ENCODE peak calls at places on chromosomes 4 and X, in four cellular contexts. One of them, this sample, is unnamed.

GRCh38 chr4:100170986-100171385 is 19.3 kb downstream of the DDIT4L start:
- DNase-seq in H1: no peak
- DNase-seq in IMR-90: no peak
- DNase-seq in H9: no peak
- DNase-seq in this sample: no peak

GRCh38 chrX:70219938-70220764 is 14.3 kb upstream of the AWAT1 start:
- DNase-seq in IMR-90: peak; percentile 1
- DNase-seq in H1: no peak
- DNase-seq in H9: no peak
- DNase-seq in this sample: peak; percentile 18

GRCh38 chr4:138439143-138439581 is 197.0 kb upstream of the SLC7A11 start:
- DNase-seq in H1: no peak
- DNase-seq in IMR-90: peak; percentile 4
- DNase-seq in H9: no peak
- DNase-seq in this sample: no peak

GRCh38 chr4:38400946-38401345 is 263.1 kb upstream of the KLF3 start:
- DNase-seq in H1: no peak
- DNase-seq in H9: no peak
- DNase-seq in IMR-90: no peak
- DNase-seq in this sample: no peak

GRCh38 chr4:42954925-42955669 is 62.6 kb downstream of the GRXCR1 start:
- DNase-seq in H1: no peak
- DNase-seq in IMR-90: no peak
- DNase-seq in H9: no peak
- DNase-seq in this sample: no peak

GRCh38 chr4:150010525-150011126 is 67.6 kb upstream of the DCLK2 start:
- DNase-seq in IMR-90: peak; percentile 72
- DNase-seq in H9: peak; percentile 43
- DNase-seq in H1: no peak
- DNase-seq in this sample: peak; percentile 82

GRCh38 chr4:151940290-151940689 is 179.5 kb upstream of the GATB start:
- DNase-seq in IMR-90: no peak
- DNase-seq in H9: no peak
- DNase-seq in H1: no peak
- DNase-seq in this sample: no peak

GRCh38 chr4:150173420-150173819 is 95.2 kb downstream of the DCLK2 start:
- DNase-seq in IMR-90: no peak
- DNase-seq in H1: no peak
- DNase-seq in H9: no peak
- DNase-seq in this sample: no peak

GRCh38 chr4:138673053-138673452 is 342.5 kb upstream of the NOCT start:
- DNase-seq in H9: no peak
- DNase-seq in H1: no peak
- DNase-seq in IMR-90: peak; percentile 15
- DNase-seq in this sample: no peak

GRCh38 chr4:151029537-151029936 is 14.5 kb upstream of the LRBA start:
- DNase-seq in H9: no peak
- DNase-seq in H1: no peak
- DNase-seq in IMR-90: no peak
- DNase-seq in this sample: no peak

GRCh38 chr4:187999406-187999932 is 3.9 kb downstream of the ZFP42 start:
- DNase-seq in H1: no peak
- DNase-seq in IMR-90: peak; percentile 18
- DNase-seq in H9: no peak
- DNase-seq in this sample: no peak

GRCh38 chrX:107851215-107851614 is 25.5 kb downstream of the MID2 start:
- DNase-seq in H9: no peak
- DNase-seq in IMR-90: no peak
- DNase-seq in H1: no peak
- DNase-seq in this sample: no peak

GRCh38 chr4:680565-680930 is 6.2 kb downstream of the MYL5 start:
- DNase-seq in H1: no peak
- DNase-seq in IMR-90: no peak
- DNase-seq in H9: peak; percentile 53
- DNase-seq in this sample: no peak

GRCh38 chr4:679571-680083 is 5.3 kb downstream of the MYL5 start:
- DNase-seq in H9: no peak
- DNase-seq in H1: no peak
- DNase-seq in IMR-90: no peak
- DNase-seq in this sample: no peak

GRCh38 chr4:680091-680490 is 5.7 kb downstream of the MYL5 start:
- DNase-seq in H9: peak; percentile 28
- DNase-seq in H1: no peak
- DNase-seq in IMR-90: no peak
- DNase-seq in this sample: no peak

GRCh38 chr4:681736-682451 is 7.1 kb downstream of the SLC49A3 start:
- DNase-seq in H9: peak; percentile 70
- DNase-seq in IMR-90: no peak
- DNase-seq in H1: no peak
- DNase-seq in this sample: no peak

GRCh38 chr4:680931-681645 is 6.7 kb downstream of the MYL5 start:
- DNase-seq in H9: peak; percentile 77
- DNase-seq in H1: no peak
- DNase-seq in IMR-90: no peak
- DNase-seq in this sample: peak; percentile 78
- H2BK15ac ChIP-seq in H9: no peak overlapping the region
- H2BK15ac ChIP-seq in H1: no peak overlapping the region
- H2BK15ac ChIP-seq in IMR-90: no peak overlapping the region
- H2BK15ac ChIP-seq in this sample: no peak overlapping the region

DNA sequence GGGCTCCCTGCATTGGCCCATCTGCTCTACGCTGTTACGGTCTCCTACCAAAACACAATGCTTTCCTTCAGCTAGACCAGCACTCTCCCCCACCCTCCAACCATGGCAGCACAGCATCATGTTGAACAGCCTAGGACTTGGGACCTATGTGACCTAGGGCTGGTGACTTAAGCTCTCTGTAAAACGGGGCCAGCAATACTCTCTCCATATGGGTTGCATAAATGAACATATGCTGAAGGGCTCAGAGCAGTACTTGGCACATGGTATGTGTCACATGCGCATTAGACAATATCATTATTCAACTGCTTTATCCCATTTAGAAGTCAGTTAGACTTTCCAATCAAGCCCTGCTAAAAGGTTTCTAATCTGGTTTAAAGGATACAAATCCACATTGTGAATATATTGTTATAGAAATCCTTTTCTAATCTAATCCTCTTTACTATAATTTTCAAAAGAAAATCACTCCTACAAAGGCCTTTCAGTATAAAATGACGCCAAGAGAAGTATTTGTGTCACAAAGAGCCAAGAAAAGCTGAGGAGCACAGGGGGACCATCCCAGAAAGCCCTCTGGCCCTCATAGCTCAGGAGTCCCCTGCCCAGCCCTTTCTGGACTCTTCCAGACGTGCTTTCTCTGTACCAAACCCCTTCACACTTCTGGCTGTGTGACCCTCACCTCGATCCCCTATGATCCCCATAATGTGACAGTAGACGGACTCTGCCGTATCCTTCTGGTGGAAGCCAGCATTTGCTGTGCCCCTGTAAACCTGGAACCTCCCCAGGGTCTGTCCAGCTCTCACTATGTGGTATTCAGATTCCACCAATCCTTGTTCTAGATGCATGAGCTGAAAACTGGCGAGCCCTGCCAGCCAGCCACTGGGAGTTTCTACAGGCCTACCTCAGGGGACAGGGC is 42.3 kb downstream of the NSG1 start:
- DNase-seq in IMR-90: no peak
- DNase-seq in H1: no peak
- DNase-seq in H9: no peak
- DNase-seq in this sample: no peak
- H3K56ac ChIP-seq in IMR-90: no peak overlapping the region
- H3K56ac ChIP-seq in H1: no peak overlapping the region
- H3K56ac ChIP-seq in H9: no peak overlapping the region
- H3K56ac ChIP-seq in this sample: no peak overlapping the region

DNA sequence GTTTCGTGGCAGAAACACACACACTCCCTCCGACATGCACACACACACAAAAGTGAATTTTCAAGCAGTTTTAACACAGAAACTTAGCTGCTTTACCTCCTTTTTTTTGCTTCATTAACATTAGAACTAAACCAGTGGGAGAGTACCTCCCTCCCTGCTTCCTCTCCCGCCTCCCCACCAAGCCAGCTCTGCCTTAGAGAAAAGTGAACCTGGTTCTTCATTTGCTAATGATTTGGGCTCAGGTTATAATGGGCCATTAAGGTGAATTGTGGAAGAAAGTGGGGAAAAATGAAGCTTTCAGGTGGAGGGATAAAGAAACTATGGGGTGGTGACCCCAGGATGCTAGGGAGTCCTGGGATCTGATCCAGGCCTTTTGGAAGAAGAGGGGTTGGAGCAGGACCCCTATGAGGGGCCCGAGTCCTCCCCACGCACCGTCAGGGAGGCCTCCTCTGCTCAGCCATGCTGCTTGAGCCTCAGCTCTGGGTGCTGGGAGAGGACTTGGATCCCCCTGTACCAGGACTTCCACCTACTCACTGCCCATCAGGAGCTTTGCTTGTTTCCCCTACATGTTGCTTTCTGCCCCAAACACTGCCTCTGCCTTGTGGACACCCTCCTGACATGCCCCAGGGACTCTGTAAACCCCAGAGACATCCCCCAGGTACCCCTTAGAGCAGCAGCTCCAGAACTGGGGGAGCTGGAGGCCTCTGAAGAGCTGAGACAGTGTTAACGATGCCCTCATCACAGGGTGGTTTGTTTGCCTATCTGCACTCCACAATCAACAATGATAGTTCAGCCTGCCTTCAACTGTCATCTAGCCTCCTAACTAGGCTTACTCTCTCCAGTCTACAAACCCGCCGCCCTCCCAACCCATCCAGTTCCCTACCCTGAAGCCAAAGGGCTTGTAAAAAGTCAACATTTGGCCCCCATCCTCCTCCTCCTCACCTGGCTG is 6.5 kb upstream of the JADE1 start:
- DNase-seq in H1: no peak
- DNase-seq in IMR-90: no peak
- DNase-seq in H9: peak; percentile 74
- DNase-seq in this sample: no peak
- H2BK15ac ChIP-seq in H1: no peak overlapping the region
- H2BK15ac ChIP-seq in IMR-90: no peak overlapping the region
- H2BK15ac ChIP-seq in H9: no peak overlapping the region
- H2BK15ac ChIP-seq in this sample: no peak overlapping the region

GRCh38 chr4:110963621-110964020 is 340.7 kb upstream of the PITX2 start:
- DNase-seq in IMR-90: no peak
- DNase-seq in H9: no peak
- DNase-seq in H1: no peak
- DNase-seq in this sample: no peak
- H3K56ac ChIP-seq in IMR-90: no peak overlapping the region
- H3K56ac ChIP-seq in H9: no peak overlapping the region
- H3K56ac ChIP-seq in H1: no peak overlapping the region
- H3K56ac ChIP-seq in this sample: no peak overlapping the region

GRCh38 chr4:3835527-3836040 is 69.4 kb downstream of the ADRA2C start:
- DNase-seq in H1: no peak
- DNase-seq in IMR-90: no peak
- DNase-seq in H9: no peak
- DNase-seq in this sample: no peak

GRCh38 chr4:3833326-3833989 is 67.3 kb downstream of the ADRA2C start:
- DNase-seq in H9: no peak
- DNase-seq in H1: no peak
- DNase-seq in IMR-90: no peak
- DNase-seq in this sample: no peak

GRCh38 chr4:3836041-3836801 is 70.0 kb downstream of the ADRA2C start:
- DNase-seq in H9: peak; percentile 74
- DNase-seq in H1: no peak
- DNase-seq in IMR-90: no peak
- DNase-seq in this sample: peak; percentile 82

GRCh38 chr4:3834186-3834920 is 68.2 kb downstream of the ADRA2C start:
- DNase-seq in H1: no peak
- DNase-seq in H9: no peak
- DNase-seq in IMR-90: no peak
- DNase-seq in this sample: no peak

DNA sequence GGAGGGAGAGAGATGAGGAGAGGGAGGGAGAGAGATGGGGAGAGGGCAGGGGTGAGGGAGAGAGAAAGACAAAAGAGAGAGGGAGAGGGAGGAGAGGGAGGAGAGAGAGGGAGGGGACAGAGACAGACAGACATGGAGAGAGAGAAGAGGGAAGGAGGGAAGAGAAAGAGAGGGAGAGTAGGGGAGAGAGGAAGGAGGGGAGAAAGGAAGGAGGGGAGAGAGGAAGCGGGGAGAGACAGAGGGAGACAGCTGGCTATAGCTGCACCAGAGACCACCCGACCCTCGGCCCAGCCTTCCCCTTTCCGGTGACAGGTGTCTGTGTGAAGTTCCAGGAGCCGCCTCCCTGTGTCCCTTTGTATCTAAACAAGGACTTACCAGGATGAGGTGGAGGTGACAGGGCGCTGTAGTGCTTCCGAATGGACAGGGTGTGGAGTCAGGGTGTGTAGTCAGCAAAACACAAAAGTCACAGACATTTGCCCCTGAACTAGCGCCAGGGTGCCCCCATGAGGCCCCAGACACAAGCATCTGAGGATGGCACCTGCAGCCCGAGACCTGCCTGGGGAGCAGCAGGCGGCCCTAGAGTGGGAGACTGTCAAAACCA is 68.8 kb downstream of the ADRA2C start:
- DNase-seq in IMR-90: no peak
- DNase-seq in H9: no peak
- DNase-seq in H1: no peak
- DNase-seq in this sample: no peak
- H2BK15ac ChIP-seq in IMR-90: no peak overlapping the region
- H2BK15ac ChIP-seq in H9: no peak overlapping the region
- H2BK15ac ChIP-seq in H1: peak overlapping the region; percentile 99
- H2BK15ac ChIP-seq in this sample: no peak overlapping the region

GRCh38 chrX:10525381-10525780 is 95.0 kb downstream of the MID1 start:
- DNase-seq in IMR-90: no peak
- DNase-seq in H1: no peak
- DNase-seq in H9: no peak
- DNase-seq in this sample: no peak

GRCh38 chrX:10526442-10526841 is 93.9 kb downstream of the MID1 start:
- DNase-seq in IMR-90: peak; percentile 63
- DNase-seq in H9: no peak
- DNase-seq in H1: no peak
- DNase-seq in this sample: no peak

GRCh38 chrX:10533686-10534365 is 86.6 kb downstream of the MID1 start:
- DNase-seq in H9: no peak
- DNase-seq in IMR-90: no peak
- DNase-seq in H1: no peak
- DNase-seq in this sample: no peak

GRCh38 chrX:10531927-10532326 is 88.5 kb downstream of the MID1 start:
- DNase-seq in H9: no peak
- DNase-seq in H1: no peak
- DNase-seq in IMR-90: no peak
- DNase-seq in this sample: no peak

GRCh38 chrX:10529344-10529743 is 91.0 kb downstream of the MID1 start:
- DNase-seq in H9: no peak
- DNase-seq in H1: no peak
- DNase-seq in IMR-90: peak; percentile 60
- DNase-seq in this sample: no peak
- H3K56ac ChIP-seq in H9: no peak overlapping the region
- H3K56ac ChIP-seq in H1: no peak overlapping the region
- H3K56ac ChIP-seq in IMR-90: no peak overlapping the region
- H3K56ac ChIP-seq in this sample: no peak overlapping the region

DNA sequence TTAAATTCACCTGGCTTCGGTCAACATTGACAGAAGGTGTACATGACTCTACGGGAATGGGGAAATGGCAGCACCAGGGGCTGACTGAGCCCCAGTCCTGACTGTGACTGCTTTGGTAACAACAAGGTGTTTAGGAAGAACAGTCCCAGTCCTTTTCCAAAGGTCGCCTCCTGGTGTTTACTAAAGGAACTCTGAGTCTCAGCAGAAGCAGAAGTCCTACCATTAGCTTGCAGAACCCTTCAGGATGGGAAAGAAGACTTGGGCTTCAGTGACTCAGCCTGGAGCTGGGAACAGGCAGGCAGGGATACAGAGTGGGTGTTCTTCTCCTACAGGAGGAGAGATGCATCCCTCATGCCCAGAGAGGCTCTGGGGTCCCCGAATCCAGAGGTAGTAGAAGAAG is 103.3 kb downstream of the MGST2 start:
- DNase-seq in H1: no peak
- DNase-seq in IMR-90: no peak
- DNase-seq in H9: peak; percentile 58
- DNase-seq in this sample: peak; percentile 84
- H2BK15ac ChIP-seq in H1: no peak overlapping the region
- H2BK15ac ChIP-seq in IMR-90: no peak overlapping the region
- H2BK15ac ChIP-seq in H9: no peak overlapping the region
- H2BK15ac ChIP-seq in this sample: no peak overlapping the region